ENCODE peak calls at places on chromosome 20, in ten cellular contexts. J, H, L, M, D, C, B, U, I and Z are unnamed samples.

GRCh38 chr20:2755451-2756055 is 44.9 kb downstream of the CPXM1 start:
- DNase-seq in C (no peak), M (no peak), D (no peak), L (no peak), I (no peak), U (no peak), H (no peak), B (peak), J (no peak), Z (no peak)

GRCh38 chr20:9886227-9886626 is 47.4 kb upstream of the PAK5 start:
- DNase-seq in U (no peak), J (no peak), M (no peak), B (no peak), D (no peak), L (no peak), C (peak), I (no peak), H (no peak), Z (peak)

GRCh38 chr20:35598899-35599775 is 16.5 kb upstream of the SPAG4 start:
- DNase-seq in U (no peak), C (no peak), L (no peak), B (no peak), I (no peak), D (no peak), H (no peak), J (no peak), M (no peak), Z (no peak)

GRCh38 chr20:4435210-4435609 is 286.5 kb upstream of the PRND start:
- DNase-seq in B (peak), C (no peak), H (no peak), D (no peak), J (no peak), L (no peak), M (peak), U (no peak), I (no peak), Z (peak)

GRCh38 chr20:23396961-23397620 is 24.2 kb downstream of the NAPB start:
- DNase-seq in I (no peak), M (no peak), U (no peak), J (no peak), H (no peak), B (no peak), C (no peak), L (no peak), D (no peak), Z (no peak)

GRCh38 chr20:54995021-54995420 is 519.6 kb downstream of the DOK5 start:
- DNase-seq in U (no peak), L (no peak), H (no peak), D (no peak), C (no peak), B (no peak), J (no peak), M (no peak), I (no peak), Z (no peak)

GRCh38 chr20:34403063-34403827 is 40.2 kb downstream of the ITCH start:
- DNase-seq in H (no peak), C (no peak), I (no peak), U (no peak), L (no peak), B (no peak), J (no peak), M (no peak), D (no peak), Z (no peak)

GRCh38 chr20:41411458-41411857 is 44.8 kb upstream of the EMILIN3 start:
- DNase-seq in J (no peak), I (no peak), D (no peak), C (peak), M (peak), U (peak), B (peak), H (no peak), L (no peak), Z (peak)

GRCh38 chr20:62073323-62073722 is 7.6 kb upstream of the TAF4 start:
- DNase-seq in I (no peak), B (no peak), H (no peak), D (no peak), J (no peak), M (no peak), L (no peak), C (no peak), U (no peak), Z (no peak)

GRCh38 chr20:41205313-41205712 is 68.0 kb downstream of the PLCG1 start:
- DNase-seq in D (peak), L (no peak), B (no peak), H (no peak), I (no peak), C (no peak), J (no peak), M (no peak), U (peak), Z (peak)

GRCh38 chr20:5077761-5078387 is 41.9 kb downstream of the PCNA start:
- DNase-seq in U (no peak), C (no peak), L (no peak), I (no peak), D (no peak), J (no peak), B (no peak), M (no peak), H (peak), Z (no peak)

GRCh38 chr20:22687676-22688360 is 103.4 kb upstream of the FOXA2 start:
- DNase-seq in U (no peak), M (no peak), C (no peak), B (no peak), D (no peak), L (no peak), J (no peak), I (no peak), H (no peak), Z (no peak)

GRCh38 chr20:22716824-22717351 is 132.5 kb upstream of the FOXA2 start:
- DNase-seq in D (no peak), M (no peak), B (no peak), H (no peak), L (no peak), I (no peak), C (no peak), J (no peak), U (no peak), Z (no peak)

GRCh38 chr20:1888796-1889463 is 6.3 kb upstream of the SIRPA start:
- DNase-seq in H (no peak), J (no peak), I (peak), L (no peak), M (peak), D (no peak), B (no peak), U (no peak), C (peak), Z (peak)

GRCh38 chr20:61891476-61891875 is 174.2 kb downstream of the TAF4 start:
- DNase-seq in B (no peak), H (no peak), M (no peak), C (no peak), I (no peak), J (no peak), D (no peak), U (no peak), L (no peak), Z (no peak)

GRCh38 chr20:57392512-57393271 is 1.5 kb downstream of the RBM38 start:
- DNase-seq in J (peak), L (peak), C (no peak), M (no peak), I (no peak), D (peak), B (no peak), U (peak), H (peak), Z (no peak)

GRCh38 chr20:45306431-45306982 is at the start of gene RBPJL:
- DNase-seq in C (peak), U (no peak), I (peak), H (peak), M (peak), L (no peak), J (no peak), B (peak), D (no peak), Z (peak)

GRCh38 chr20:5696011-5696559 is 54.1 kb upstream of the SHLD1 start:
- DNase-seq in I (no peak), H (no peak), C (peak), B (peak), L (no peak), M (peak), D (no peak), U (no peak), J (no peak), Z (peak)

GRCh38 chr20:417801-418342 is 9.8 kb downstream of the RBCK1 start:
- DNase-seq in B (no peak), J (no peak), U (no peak), D (no peak), H (no peak), M (no peak), C (no peak), L (no peak), I (no peak), Z (no peak)

GRCh38 chr20:24697411-24697810 is 228.0 kb downstream of the SYNDIG1 start:
- DNase-seq in I (no peak), H (no peak), U (no peak), J (no peak), D (no peak), C (no peak), B (no peak), L (no peak), M (no peak), Z (no peak)

GRCh38 chr20:38939686-38940085 is 13.5 kb downstream of the FAM83D start:
- DNase-seq in U (no peak), L (no peak), D (no peak), H (no peak), I (no peak), B (no peak), J (no peak), C (no peak), M (no peak), Z (no peak)

GRCh38 chr20:17525132-17525531 is 6.0 kb downstream of the BFSP1 start:
- DNase-seq in U (no peak), L (no peak), D (no peak), H (no peak), I (no peak), C (no peak), B (no peak), M (no peak), J (no peak), Z (no peak)